ENCODE peak calls at places on chromosomes 16 and 17, in nine cellular contexts. G, E, S, W, J, P, V, H and A are unnamed samples.

GRCh38 chr16:2979669-2980226 is 498 bp downstream of the PKMYT1 start:
- DNase-seq in G (no peak), E (peak; percentile 46), S (no peak), W (no peak), J (no peak), P (no peak), V (no peak), H (peak; percentile 38), A (no peak)

GRCh38 chr17:16044484-16044883 is 44.9 kb downstream of the TTC19 start:
- DNase-seq in G (no peak), E (no peak), S (no peak), W (no peak), J (no peak), P (no peak), V (no peak), H (peak; percentile 90), A (no peak)

GRCh38 chr16:24540575-24541240 is 1.3 kb downstream of the RBBP6 start:
- DNase-seq in G (no peak), E (peak; percentile 25), S (peak; percentile 7), W (no peak), J (no peak), P (peak; percentile 25), V (peak; percentile 47), H (peak; percentile 31), A (no peak)

GRCh38 chr17:57871863-57872262 is 22.0 kb upstream of the MRPS23 start:
- DNase-seq in G (no peak), E (no peak), S (no peak), W (no peak), J (no peak), P (no peak), V (no peak), H (no peak), A (no peak)

GRCh38 chr16:71526111-71526998 is at the start of gene CHST4:
- DNase-seq in G (no peak), E (no peak), S (peak; percentile 38), W (no peak), J (no peak), P (peak; percentile 17), V (peak; percentile 69), H (peak; percentile 50), A (no peak)

GRCh38 chr16:57996406-57997175 is 3.9 kb downstream of the ZNF319 start:
- DNase-seq in G (no peak), E (no peak), S (no peak), W (peak; percentile 46), J (no peak), P (no peak), V (no peak), H (no peak), A (no peak)

GRCh38 chr16:23836404-23837291 is 865 bp downstream of the PRKCB start:
- DNase-seq in G (peak; percentile 43), E (peak; percentile 29), S (no peak), W (peak; percentile 75), J (no peak), P (no peak), V (no peak), H (no peak), A (no peak)

GRCh38 chr17:73340093-73340596 is 28.3 kb upstream of the CDC42EP4 start:
- DNase-seq in G (no peak), E (no peak), S (peak; percentile 95), W (no peak), J (no peak), P (peak; percentile 94), V (peak; percentile 95), H (no peak), A (no peak)

GRCh38 chr17:6936370-6937028 is 59.4 kb upstream of the ALOX12 start:
- DNase-seq in G (peak; percentile 14), E (peak; percentile 42), S (peak; percentile 50), W (peak; percentile 60), J (no peak), P (no peak), V (peak; percentile 66), H (no peak), A (no peak)

GRCh38 chr17:41687828-41688640 is 651 bp upstream of the EIF1 start:
- DNase-seq in G (peak; percentile 42), E (peak; percentile 78), S (no peak), W (peak; percentile 76), J (peak; percentile 62), P (peak; percentile 89), V (peak; percentile 61), H (peak; percentile 58), A (no peak)

GRCh38 chr16:57564571-57565270 is 22.3 kb downstream of the ADGRG5 start:
- DNase-seq in G (no peak), E (no peak), S (peak; percentile 21), W (no peak), J (no peak), P (no peak), V (peak; percentile 40), H (no peak), A (peak; percentile 50)

GRCh38 chr17:78852709-78853111 is 12.1 kb upstream of the USP36 start:
- DNase-seq in G (no peak), E (no peak), S (no peak), W (no peak), J (no peak), P (no peak), V (no peak), H (no peak), A (no peak)

GRCh38 chr17:55117063-55117611 is 147.6 kb upstream of the HLF start:
- DNase-seq in G (no peak), E (no peak), S (no peak), W (no peak), J (no peak), P (no peak), V (no peak), H (no peak), A (peak; percentile 74)

GRCh38 chr16:11016993-11017392 is 72.6 kb downstream of the CLEC16A start:
- DNase-seq in G (no peak), E (peak; percentile 87), S (peak; percentile 37), W (no peak), J (no peak), P (no peak), V (peak; percentile 62), H (no peak), A (peak; percentile 66)

GRCh38 chr16:23389201-23389600 is 63.8 kb downstream of the COG7 start:
- DNase-seq in G (no peak), E (no peak), S (no peak), W (peak; percentile 8), J (no peak), P (no peak), V (no peak), H (no peak), A (no peak)

GRCh38 chr16:73171380-73171779 is 123.5 kb upstream of the ZFHX3 start:
- DNase-seq in G (no peak), E (no peak), S (no peak), W (no peak), J (no peak), P (no peak), V (no peak), H (peak; percentile 41), A (no peak)

GRCh38 chr16:65336169-65336568 is 214.3 kb upstream of the CDH11 start:
- DNase-seq in G (no peak), E (no peak), S (peak; percentile 86), W (no peak), J (no peak), P (peak; percentile 57), V (peak; percentile 97), H (no peak), A (no peak)

GRCh38 chr16:17053536-17054160 is 417.1 kb downstream of the XYLT1 start:
- DNase-seq in G (no peak), E (no peak), S (no peak), W (no peak), J (no peak), P (no peak), V (no peak), H (no peak), A (no peak)

GRCh38 chr16:15575293-15576049 is 67.5 kb downstream of the MARF1 start:
- DNase-seq in G (no peak), E (no peak), S (no peak), W (no peak), J (no peak), P (no peak), V (no peak), H (no peak), A (no peak)

GRCh38 chr16:5070431-5071186 is 1.0 kb upstream of the ALG1 start:
- DNase-seq in G (no peak), E (no peak), S (no peak), W (no peak), J (no peak), P (no peak), V (no peak), H (no peak), A (no peak)